ENCODE peak calls at places on chromosome 12, in four cellular contexts. E, Y, O and R are unnamed samples.

GRCh38 chr12:108832208-108832607 is 25.2 kb downstream of the SSH1 start:
- DNase-seq in E (no peak), Y (no peak), O (no peak), R (no peak)

GRCh38 chr12:67832155-67832554 is 157.1 kb upstream of the IFNG-AS1 start:
- DNase-seq in E (no peak), Y (no peak), O (no peak), R (no peak)

GRCh38 chr12:92505373-92506340 is 197.1 kb upstream of the PLEKHG7 start:
- DNase-seq in E (no peak), Y (peak; percentile 26), O (peak; percentile 34), R (peak; percentile 26)

GRCh38 chr12:6342140-6342889 is 439 bp upstream of the TNFRSF1A start:
- DNase-seq in E (no peak), Y (no peak), O (no peak), R (no peak)

GRCh38 chr12:82687020-82687951 is 580 bp downstream of the TMTC2 start:
- DNase-seq in E (no peak), Y (peak; percentile 39), O (peak; percentile 47), R (peak; percentile 70)

GRCh38 chr12:46556105-46556559 is 183.6 kb upstream of the SLC38A2 start:
- DNase-seq in E (peak; percentile 87), Y (no peak), O (no peak), R (no peak)

GRCh38 chr12:24955389-24955788 is 6.5 kb upstream of the BCAT1 start:
- DNase-seq in E (no peak), Y (no peak), O (no peak), R (no peak)

GRCh38 chr12:66014818-66015217 is 115.7 kb downstream of the LLPH start:
- DNase-seq in E (peak; percentile 13), Y (no peak), O (no peak), R (no peak)

GRCh38 chr12:10982244-10982643 is 4.5 kb downstream of the TAS2R50 start:
- DNase-seq in E (no peak), Y (peak; percentile 16), O (peak; percentile 37), R (peak; percentile 4)

GRCh38 chr12:18895946-18896345 is 158.0 kb downstream of the CAPZA3 start:
- DNase-seq in E (no peak), Y (no peak), O (no peak), R (no peak)

GRCh38 chr12:45944771-45945170 is 45.6 kb downstream of the SCAF11 start:
- DNase-seq in E (no peak), Y (no peak), O (no peak), R (no peak)

GRCh38 chr12:47082283-47082962 is 2.7 kb upstream of the AMIGO2 start:
- DNase-seq in E (no peak), Y (no peak), O (no peak), R (no peak)

GRCh38 chr12:15709524-15709923 is 79.7 kb downstream of the EPS8 start:
- DNase-seq in E (no peak), Y (no peak), O (no peak), R (no peak)

GRCh38 chr12:49885118-49885517 is 18.6 kb downstream of the FAIM2 start:
- DNase-seq in E (no peak), Y (no peak), O (no peak), R (no peak)

GRCh38 chr12:89059721-89060120 is 292.6 kb downstream of the DUSP6 start:
- DNase-seq in E (no peak), Y (no peak), O (no peak), R (no peak)

GRCh38 chr12:20549115-20549719 is 145.9 kb upstream of the SLCO1C1 start:
- DNase-seq in E (peak; percentile 4), Y (no peak), O (no peak), R (no peak)

GRCh38 chr12:79252358-79253075 is 387.9 kb downstream of the SYT1 start:
- DNase-seq in E (no peak), Y (no peak), O (no peak), R (no peak)

GRCh38 chr12:127284870-127285431 is 982.0 kb upstream of the TMEM132C start:
- DNase-seq in E (no peak), Y (no peak), O (no peak), R (no peak)

GRCh38 chr12:65609359-65609771 is 214.9 kb upstream of the HMGA2 start:
- DNase-seq in E (no peak), Y (no peak), O (no peak), R (no peak)

GRCh38 chr12:49865109-49865781 is 22.3 kb upstream of the BCDIN3D start:
- DNase-seq in E (no peak), Y (no peak), O (no peak), R (no peak)

GRCh38 chr12:52971701-52972329 is 22.9 kb downstream of the KRT18 start:
- DNase-seq in E (peak; percentile 49), Y (no peak), O (no peak), R (no peak)

GRCh38 chr12:52975204-52975603 is 26.3 kb downstream of the KRT18 start:
- DNase-seq in E (peak; percentile 57), Y (no peak), O (no peak), R (no peak)

GRCh38 chr12:52976574-52977071 is 27.7 kb downstream of the KRT18 start:
- DNase-seq in E (no peak), Y (no peak), O (no peak), R (no peak)

GRCh38 chr12:52977195-52977594 is 28.3 kb downstream of the KRT18 start:
- DNase-seq in E (no peak), Y (no peak), O (no peak), R (no peak)

DNA sequence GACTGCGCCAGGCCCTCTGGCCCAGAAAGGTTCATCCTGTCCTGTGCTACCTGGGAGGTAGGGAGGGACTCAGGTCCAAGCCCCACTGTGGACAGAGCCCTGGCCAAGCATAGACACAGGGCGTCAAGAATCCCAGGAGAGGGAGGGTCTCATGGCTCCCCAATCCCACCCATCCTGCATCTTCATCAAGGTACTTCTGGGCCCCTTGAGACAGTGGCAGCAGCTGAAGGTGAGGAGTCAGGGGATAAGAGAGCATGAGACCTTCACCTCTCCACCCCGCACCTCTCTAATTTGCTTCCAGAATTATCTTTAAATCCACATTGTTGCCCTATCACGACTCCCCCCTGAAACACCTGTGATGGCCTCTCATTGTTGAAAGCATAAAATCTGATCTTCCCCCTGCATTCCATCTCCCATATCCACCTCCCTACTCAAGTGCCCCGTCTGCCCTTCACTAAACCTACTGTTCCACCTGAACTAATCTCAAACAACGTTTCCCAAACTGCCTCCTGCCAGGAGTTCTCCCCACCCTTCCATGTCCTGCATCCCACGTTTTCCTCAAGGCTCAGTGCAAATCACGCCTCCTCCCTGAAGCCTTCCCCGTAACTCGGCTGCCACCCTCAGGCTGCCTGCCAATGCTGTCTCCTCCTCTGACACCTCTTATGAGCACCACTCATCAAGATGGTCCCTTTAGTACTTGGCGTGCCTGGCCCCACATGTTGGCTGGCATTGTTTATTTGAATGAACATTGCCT is 27.1 kb downstream of the KRT18 start:
- DNase-seq in E (peak; percentile 68), Y (no peak), O (no peak), R (no peak)
- TF ChIP-seq CTCF in E (peak; percentile 98), Y (no peak), O (no peak), R (no peak)

GRCh38 chr12:130752692-130753230 is 36.7 kb upstream of the RIMBP2 start:
- DNase-seq in E (no peak), Y (no peak), O (no peak), R (no peak)
- TF ChIP-seq CTCF in E (peak; percentile 34), Y (no peak), O (no peak), R (no peak)

GRCh38 chr12:104985206-104985605 is 910 bp upstream of the NOPCHAP1 start:
- DNase-seq in E (peak; percentile 44), Y (no peak), O (no peak), R (no peak)
- TF ChIP-seq CTCF in E (peak; percentile 59), Y (no peak), O (no peak), R (no peak)

DNA sequence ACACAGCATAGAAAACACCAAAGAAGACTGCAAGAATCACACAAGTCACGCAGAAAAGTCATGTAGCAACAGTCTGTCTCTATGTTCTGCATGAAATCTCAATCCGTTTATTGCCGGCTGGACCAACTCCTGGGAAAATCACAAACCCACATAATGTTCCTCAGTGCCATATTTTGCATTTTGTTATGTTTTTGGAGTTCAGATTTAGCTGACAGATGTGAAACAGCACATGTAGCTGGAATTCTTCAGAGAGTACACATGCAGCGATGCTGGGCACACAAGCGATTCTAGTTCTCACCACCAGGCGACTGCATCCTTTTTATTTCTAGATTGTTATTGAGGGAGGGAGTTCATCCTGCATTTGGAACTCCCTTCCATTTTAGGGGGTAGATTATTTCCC is 193.2 kb downstream of the APAF1 start:
- DNase-seq in E (no peak), Y (no peak), O (no peak), R (no peak)
- TF ChIP-seq CTCF in E (no peak), Y (no peak), O (no peak), R (no peak)

DNA sequence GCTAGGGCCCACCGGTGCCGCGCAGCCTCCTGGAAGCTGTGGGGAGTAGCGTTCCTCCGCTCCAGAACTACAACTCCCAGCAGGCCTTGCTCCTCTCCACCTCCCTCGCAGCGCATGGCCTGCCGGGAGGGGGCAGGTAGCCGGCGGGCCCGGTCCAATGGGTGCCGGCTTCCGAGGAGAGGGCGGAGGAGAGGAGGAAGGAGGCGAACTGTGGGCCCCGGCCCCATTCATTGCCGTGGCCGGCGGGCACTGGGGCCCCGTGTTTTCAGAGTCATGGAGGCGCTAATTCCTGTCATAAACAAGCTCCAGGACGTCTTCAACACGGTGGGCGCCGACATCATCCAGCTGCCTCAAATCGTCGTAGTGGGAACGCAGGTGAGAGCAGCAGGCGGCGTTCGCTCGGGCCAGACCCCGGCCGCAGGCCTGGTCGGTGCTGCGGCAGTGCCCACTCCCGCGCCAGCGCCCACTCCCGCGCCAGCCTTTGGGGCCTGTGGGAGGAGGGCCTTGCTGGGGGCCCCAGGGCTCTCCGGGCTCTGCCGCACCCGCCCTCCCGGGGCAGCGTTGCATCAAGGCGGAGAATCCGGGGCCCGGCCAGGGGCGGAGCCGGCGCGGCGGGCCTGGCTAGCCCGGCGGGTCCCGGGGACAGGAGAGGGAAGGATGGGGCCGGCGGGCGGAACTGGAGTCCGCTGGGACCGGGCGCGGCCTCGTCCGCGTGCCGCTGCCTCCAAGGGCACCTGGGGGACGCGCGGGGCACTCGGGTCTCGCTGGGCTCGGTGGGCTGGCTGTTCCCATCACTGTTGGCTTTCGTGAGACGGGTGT is at the start of gene DNM1L:
- DNase-seq in E (peak; percentile 93), Y (peak; percentile 85), O (peak; percentile 89), R (peak; percentile 96)
- TF ChIP-seq CTCF in E (peak; percentile 2), Y (no peak), O (no peak), R (no peak)

GRCh38 chr12:25992026-25992782 is 33.7 kb downstream of the RASSF8 start:
- DNase-seq in E (no peak), Y (no peak), O (no peak), R (no peak)

GRCh38 chr12:25986169-25986568 is 27.7 kb downstream of the RASSF8 start:
- DNase-seq in E (no peak), Y (no peak), O (no peak), R (no peak)

GRCh38 chr12:25994252-25994651 is 35.8 kb downstream of the RASSF8 start:
- DNase-seq in E (no peak), Y (no peak), O (no peak), R (no peak)

GRCh38 chr12:25988505-25988904 is 30.0 kb downstream of the RASSF8 start:
- DNase-seq in E (no peak), Y (no peak), O (no peak), R (no peak)

GRCh38 chr12:25990495-25990894 is 32.0 kb downstream of the RASSF8 start:
- DNase-seq in E (no peak), Y (no peak), O (no peak), R (no peak)
- TF ChIP-seq CTCF in E (no peak), Y (no peak), O (no peak), R (no peak)

DNA sequence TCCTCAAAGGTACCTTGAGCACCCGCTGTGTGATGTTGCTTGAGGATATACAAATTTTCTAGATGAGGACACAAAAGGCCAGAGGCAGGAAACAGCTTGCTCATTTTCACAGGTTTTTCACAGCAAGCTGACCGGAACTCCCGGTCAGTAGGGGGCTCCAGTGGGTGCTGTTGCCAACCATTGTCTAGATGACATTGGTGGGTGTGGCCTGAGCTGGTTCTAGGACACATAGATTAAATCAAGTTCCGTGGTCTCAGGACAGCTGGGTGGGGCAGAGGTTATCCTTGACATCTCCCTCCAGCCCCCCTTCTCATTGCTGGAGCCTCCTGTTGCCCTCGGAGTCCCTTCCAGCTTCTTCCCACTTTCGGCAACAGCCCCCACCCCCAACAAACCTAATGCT is 153.6 kb upstream of the FKBP4 start:
- DNase-seq in E (no peak), Y (no peak), O (no peak), R (no peak)
- TF ChIP-seq CTCF in E (peak; percentile 14), Y (no peak), O (no peak), R (no peak)